ENCODE peak calls at places on chromosomes 13 and 19, in five cellular contexts. S is endothelial cell of umbilical vein, U is PC-3, M is neural progenitor cell, P is H1. K is an unnamed sample.

GRCh38 chr13:112855859-112856258 is 113.2 kb upstream of the MCF2L start:
- DNase-seq in M (no peak), P (no peak), U (no peak), S (no peak), K (no peak)

GRCh38 chr13:31625115-31625514 is 114.2 kb upstream of the RXFP2 start:
- DNase-seq in M (no peak), U (peak), S (peak), P (no peak), K (no peak)

GRCh38 chr13:105997436-105998232 is 537.8 kb downstream of the EFNB2 start:
- DNase-seq in U (no peak), P (no peak), S (no peak), M (no peak), K (no peak)

GRCh38 chr13:41306271-41307150 is 4.6 kb upstream of the NAA16 start:
- DNase-seq in S (peak), P (no peak), U (no peak), M (no peak), K (no peak)

GRCh38 chr13:25682221-25682620 is 310.4 kb downstream of the ATP8A2 start:
- DNase-seq in S (no peak), M (no peak), P (no peak), U (no peak), K (no peak)

GRCh38 chr19:55703790-55704215 is 28.8 kb downstream of the EPN1 start:
- DNase-seq in P (peak), S (peak), U (no peak), M (peak), K (peak)

GRCh38 chr13:35856721-35857346 is 274.3 kb downstream of the DCLK1 start:
- DNase-seq in M (no peak), P (no peak), U (no peak), S (no peak), K (peak)

GRCh38 chr19:2494447-2495129 is 18.7 kb downstream of the GADD45B start:
- DNase-seq in S (peak), P (no peak), U (peak), M (peak), K (peak)

GRCh38 chr13:76884167-76884566 is 2.0 kb downstream of the KCTD12 start:
- DNase-seq in P (peak), U (no peak), M (peak), S (peak), K (peak)

DNA sequence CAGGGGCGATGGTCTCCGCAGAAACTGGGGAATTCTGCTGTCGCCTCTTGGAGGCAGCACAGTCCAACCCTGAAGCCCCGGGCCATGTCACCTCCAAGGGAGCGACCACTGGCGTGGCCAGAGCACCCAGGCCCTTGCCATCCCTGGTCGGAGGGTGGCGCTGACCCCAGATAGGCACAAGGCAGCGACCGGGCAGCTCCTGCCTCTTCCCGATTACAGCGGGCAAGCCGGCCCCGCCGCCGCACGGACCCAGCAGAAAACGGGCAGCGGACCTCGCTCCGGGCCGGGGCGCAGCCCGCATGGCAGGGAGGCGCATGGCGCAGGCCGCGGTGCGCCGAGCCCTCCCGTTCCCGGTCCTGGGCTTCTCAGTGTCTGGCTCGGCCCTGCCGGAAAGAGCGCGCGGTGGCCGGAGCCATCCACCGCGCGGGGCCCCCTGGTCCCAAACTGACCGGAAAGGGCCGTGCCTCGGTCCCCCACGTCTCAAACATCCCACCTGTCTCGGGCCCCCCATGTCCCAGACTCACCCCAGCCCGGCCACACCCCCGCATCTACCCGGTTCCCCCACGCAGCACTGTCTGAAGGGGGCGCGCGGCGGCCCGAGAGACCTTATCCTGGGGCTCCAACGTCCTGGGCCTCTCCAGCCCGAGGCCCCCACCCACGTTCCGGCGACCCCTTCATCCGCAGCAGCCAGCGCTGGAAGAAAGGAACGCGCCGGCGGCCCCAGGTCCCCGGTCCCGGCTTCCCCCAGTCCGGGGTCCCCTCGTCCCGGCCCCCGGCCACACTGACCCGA is 725 bp downstream of the CERS1 start:
- DNase-seq in P (no peak), S (peak), U (peak), M (peak), K (peak)
- TF ChIP-seq EZH2 in P (no peak), S (no peak), U (no peak), M (no peak), K (no peak)

DNA sequence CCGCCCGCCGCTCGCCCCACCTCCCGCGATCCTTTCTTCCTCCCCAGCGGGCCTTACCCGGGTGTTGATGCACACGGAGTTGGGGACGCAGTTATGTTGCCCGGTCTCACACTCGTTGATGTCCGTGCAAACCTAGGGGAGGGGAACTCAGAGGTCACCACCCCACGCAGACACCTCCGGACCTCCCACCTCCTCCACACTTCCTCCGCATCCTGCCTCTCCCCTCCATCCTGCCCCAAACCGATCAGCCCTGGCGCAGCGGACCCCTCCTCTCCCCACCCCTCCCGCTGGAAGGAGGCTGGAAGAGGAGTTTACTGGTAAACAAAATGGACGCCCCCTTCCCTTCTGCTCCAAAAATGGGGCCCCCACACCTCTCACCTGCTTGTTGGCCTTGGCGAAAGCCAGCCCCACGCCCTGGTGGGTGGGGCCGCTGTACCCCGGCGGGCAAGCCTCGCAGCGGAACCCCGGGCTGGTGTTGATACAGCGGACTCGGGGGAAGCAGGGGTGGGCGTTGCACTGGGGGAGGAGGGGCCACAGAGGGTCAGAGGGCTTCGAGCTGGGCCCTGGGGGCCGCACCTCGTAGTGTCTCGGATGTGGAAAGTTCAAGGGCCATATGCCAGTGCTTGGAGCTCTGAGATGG is 2.2 kb downstream of the COMP start:
- DNase-seq in M (no peak), S (no peak), U (no peak), P (no peak), K (peak)
- TF ChIP-seq EZH2 in M (peak), S (peak), U (no peak), P (peak), K (peak)

GRCh38 chr19:18109731-18110671 is 12.4 kb downstream of the MAST3 start:
- DNase-seq in P (no peak), M (peak), S (no peak), U (peak), K (peak)
- TF ChIP-seq EZH2 in P (no peak), M (no peak), S (no peak), U (no peak), K (no peak)

DNA sequence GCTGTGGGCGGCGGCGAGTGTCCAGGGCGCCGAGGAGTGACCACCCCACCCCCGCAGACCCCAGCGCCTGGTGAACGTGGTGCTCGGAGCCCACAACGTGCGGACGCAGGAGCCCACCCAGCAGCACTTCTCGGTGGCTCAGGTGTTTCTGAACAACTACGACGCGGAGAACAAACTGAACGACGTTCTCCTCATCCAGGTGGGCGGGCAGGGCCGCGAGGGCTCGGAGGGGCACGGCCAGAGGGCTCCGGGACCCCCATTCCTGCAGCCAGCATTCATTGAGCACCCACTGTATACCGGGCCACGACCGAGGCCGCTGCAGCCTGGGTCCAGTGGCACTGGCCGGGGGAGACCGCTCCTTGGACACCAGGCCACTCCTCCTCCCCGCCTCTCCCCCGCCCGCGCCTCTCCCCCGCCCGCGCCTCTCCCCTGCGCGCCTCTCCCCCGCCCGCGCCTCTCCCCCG is 3.1 kb downstream of the PRTN3 start:
- DNase-seq in M (peak), U (no peak), P (no peak), S (no peak), K (no peak)
- TF ChIP-seq EZH2 in M (peak), U (no peak), P (no peak), S (peak), K (no peak)

GRCh38 chr19:46308510-46308909 is 11.7 kb downstream of the HIF3A start:
- DNase-seq in M (no peak), U (no peak), S (no peak), P (no peak), K (no peak)
- TF ChIP-seq EZH2 in M (no peak), U (no peak), S (no peak), P (no peak), K (no peak)